ENCODE peak calls at places on chromosome 1, in four cellular contexts. W, C, Z and P are unnamed samples.
A peak's percentile ranks its signal among the peaks of the same experiment; 100 is the strongest.

GRCh38 chr1:180966310-180966709 is 53.6 kb downstream of the KIAA1614 start:
- DNase-seq in W (no peak), Z (no peak), C (no peak), P (peak; percentile 51)

GRCh38 chr1:1616045-1616821 is 933 bp downstream of the MIB2 start:
- DNase-seq in C (no peak), W (no peak), Z (no peak), P (no peak)

GRCh38 chr1:181251713-181252075 is 163.2 kb downstream of the IER5 start:
- DNase-seq in Z (no peak), W (no peak), C (no peak), P (no peak)

GRCh38 chr1:18649713-18650370 is 19.2 kb downstream of the PAX7 start:
- DNase-seq in W (no peak), C (no peak), Z (no peak), P (no peak)

GRCh38 chr1:154483941-154484803 is 17.8 kb upstream of the TDRD10 start:
- DNase-seq in Z (no peak), W (no peak), C (peak; percentile 72), P (peak; percentile 53)

GRCh38 chr1:5477716-5478115 is 514.5 kb downstream of the NPHP4 start:
- DNase-seq in Z (no peak), W (no peak), C (no peak), P (no peak)

GRCh38 chr1:103106426-103107321 is 1.6 kb downstream of the COL11A1 start:
- DNase-seq in W (no peak), Z (no peak), C (peak; percentile 39), P (peak; percentile 51)

GRCh38 chr1:226486163-226486562 is 62.4 kb upstream of the STUM start:
- DNase-seq in C (no peak), Z (no peak), W (no peak), P (no peak)

GRCh38 chr1:115976062-115976899 is at the start of gene SLC22A15:
- DNase-seq in W (peak; percentile 88), Z (peak; percentile 37), C (peak; percentile 74), P (no peak)

GRCh38 chr1:88684482-88685238 is 587 bp downstream of the PKN2 start:
- DNase-seq in W (no peak), Z (peak; percentile 75), C (peak; percentile 64), P (peak; percentile 81)

GRCh38 chr1:76068542-76068941 is 6.0 kb upstream of the ST6GALNAC3 start:
- DNase-seq in C (no peak), Z (no peak), W (no peak), P (peak; percentile 36)

GRCh38 chr1:217311766-217312165 is 319.1 kb downstream of the GPATCH2 start:
- DNase-seq in W (no peak), C (no peak), Z (no peak), P (peak; percentile 35)

GRCh38 chr1:160326393-160326792 is 16.7 kb downstream of the COPA start:
- DNase-seq in Z (no peak), W (no peak), C (no peak), P (peak; percentile 39)

GRCh38 chr1:18786149-18786548 is 73.3 kb downstream of the TAS1R2 start:
- DNase-seq in C (no peak), W (no peak), Z (no peak), P (no peak)

GRCh38 chr1:34155851-34156250 is 9.2 kb downstream of the CSMD2 start:
- DNase-seq in W (no peak), Z (no peak), C (peak; percentile 19), P (no peak)

GRCh38 chr1:208134491-208134890 is 109.7 kb downstream of the PLXNA2 start:
- DNase-seq in W (no peak), Z (no peak), C (no peak), P (no peak)

GRCh38 chr1:160676869-160677597 is 30.2 kb upstream of the SLAMF1 start:
- DNase-seq in W (no peak), Z (no peak), C (no peak), P (no peak)

GRCh38 chr1:168974117-168974516 is 132.4 kb upstream of the ATP1B1 start:
- DNase-seq in W (no peak), C (no peak), Z (no peak), P (no peak)

GRCh38 chr1:42692461-42692860 is 10.2 kb downstream of the YBX1 start:
- DNase-seq in Z (no peak), C (no peak), W (peak; percentile 23), P (no peak)

GRCh38 chr1:153032677-153033308 is 1.8 kb downstream of the SPRR1B start:
- DNase-seq in Z (no peak), C (peak; percentile 47), W (no peak), P (peak; percentile 30)

GRCh38 chr1:206059354-206059915 is 6.5 kb downstream of the RHEX start:
- DNase-seq in W (no peak), C (no peak), Z (no peak), P (no peak)

GRCh38 chr1:17053071-17053684 is 654 bp downstream of the SDHB start:
- DNase-seq in Z (no peak), C (no peak), W (no peak), P (no peak)

GRCh38 chr1:58047265-58047858 is 499.2 kb downstream of the OMA1 start:
- DNase-seq in C (peak; percentile 27), Z (no peak), W (peak; percentile 5), P (peak; percentile 27)

GRCh38 chr1:223102797-223103533 is 40.1 kb downstream of the TLR5 start:
- DNase-seq in C (no peak), Z (peak; percentile 52), W (no peak), P (peak; percentile 76)

DNA sequence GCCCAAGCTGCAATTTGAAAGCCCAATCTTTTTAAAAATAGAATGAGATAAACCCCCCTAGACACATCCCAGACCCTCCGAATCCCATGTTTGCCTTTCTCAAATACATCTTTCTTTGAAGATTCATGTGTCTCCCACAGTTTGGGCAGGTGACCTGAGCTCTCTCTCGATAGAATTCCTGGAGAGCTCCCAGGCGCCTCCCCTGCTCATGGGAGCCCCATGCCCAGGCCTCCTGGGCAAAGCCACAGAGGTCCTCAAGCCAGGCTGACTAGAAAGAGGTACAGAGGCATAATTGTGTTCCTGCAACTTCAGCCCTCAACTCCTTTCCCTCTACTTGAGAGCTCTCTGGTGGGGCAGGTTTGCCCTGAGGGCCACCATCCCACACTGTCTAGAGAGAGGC is 17.5 kb downstream of the LRRC52 start:
- DNase-seq in Z (no peak), W (no peak), C (no peak), P (no peak)
- H3K27me3 ChIP-seq in Z (no peaks in the 10 kb centered on the region), W (peaks cover 5% of the 10 kb centered on the region), C (peaks cover 7% of the 10 kb centered on the region), P (peaks cover 3% of the 10 kb centered on the region)

DNA sequence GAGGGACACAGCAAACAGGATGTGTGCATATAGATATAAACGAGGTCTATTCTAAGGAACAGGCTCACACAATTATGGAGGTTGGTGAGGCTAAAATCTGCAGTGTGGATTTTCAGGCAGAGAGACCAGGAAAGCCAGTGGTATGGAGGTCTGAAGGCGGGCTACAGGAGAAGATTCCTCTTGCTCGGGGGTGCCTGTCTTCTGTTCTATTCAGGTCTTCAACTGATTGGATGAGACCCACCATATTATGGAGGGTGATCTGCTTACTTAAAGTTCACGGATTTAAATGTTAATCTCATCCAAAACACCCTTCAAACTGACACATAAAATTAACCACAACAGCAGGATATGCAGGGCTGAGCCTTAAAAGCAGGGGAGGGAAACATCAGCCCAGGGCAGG is 238.5 kb downstream of the PTPRU start:
- DNase-seq in C (no peak), Z (no peak), W (no peak), P (no peak)
- H3K27me3 ChIP-seq in C (peaks cover 11% of the 10 kb centered on the region), Z (no peaks in the 10 kb centered on the region), W (peaks cover 14% of the 10 kb centered on the region), P (peaks cover 19% of the 10 kb centered on the region)

GRCh38 chr1:11543796-11544195 is 64.8 kb downstream of the DISP3 start:
- DNase-seq in C (no peak), W (no peak), Z (no peak), P (no peak)
- H3K27me3 ChIP-seq in C (peaks cover 4% of the 10 kb centered on the region), W (no peaks in the 10 kb centered on the region), Z (no peaks in the 10 kb centered on the region), P (peaks cover 11% of the 10 kb centered on the region)

GRCh38 chr1:53297226-53297625 is 30.6 kb downstream of the LRP8 start:
- DNase-seq in W (no peak), Z (no peak), C (no peak), P (no peak)
- H3K27me3 ChIP-seq in W (no peaks in the 10 kb centered on the region), Z (no peaks in the 10 kb centered on the region), C (no peaks in the 10 kb centered on the region), P (no peaks in the 10 kb centered on the region)

DNA sequence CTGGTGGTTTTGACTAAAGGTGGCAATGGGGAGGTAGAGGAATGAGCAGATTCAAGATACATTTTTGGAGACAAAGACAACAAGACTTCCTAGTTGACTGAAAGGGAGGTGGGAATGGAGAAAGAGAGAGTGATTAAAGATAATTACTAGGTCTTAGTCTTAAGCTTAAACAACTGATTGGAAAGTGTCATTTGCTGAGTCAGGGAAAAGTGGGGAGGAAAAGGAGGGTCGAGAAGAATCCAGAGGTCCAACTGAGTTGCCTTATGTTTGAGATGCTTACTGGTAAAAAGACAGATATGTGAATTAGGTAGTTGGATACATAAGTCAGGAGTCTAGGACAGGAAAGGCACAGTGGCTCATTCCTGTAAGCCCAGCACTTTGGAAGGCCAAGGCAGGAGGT is 179.3 kb downstream of the RGS7 start:
- DNase-seq in C (no peak), Z (no peak), W (no peak), P (no peak)
- H3K27me3 ChIP-seq in C (no peaks in the 10 kb centered on the region), Z (no peaks in the 10 kb centered on the region), W (no peaks in the 10 kb centered on the region), P (no peaks in the 10 kb centered on the region)